ENCODE peak calls at places on chromosomes 2 and 18, in five cellular contexts. G, F, H, P and Z are unnamed samples.
A peak's percentile ranks its signal among the peaks of the same experiment; 100 is the strongest.

GRCh38 chr2:187982668-187983067 is 309.0 kb upstream of the GULP1 start:
- DNase-seq in P (no peak), G (no peak), H (peak; percentile 76), F (peak; percentile 46), Z (no peak)

GRCh38 chr18:63888473-63889190 is 1.1 kb downstream of the SERPINB2 start:
- DNase-seq in P (no peak), G (no peak), F (no peak), H (no peak), Z (no peak)

GRCh38 chr2:85905187-85905666 is 16.4 kb upstream of the ST3GAL5 start:
- DNase-seq in F (no peak), P (peak; percentile 19), G (no peak), H (no peak), Z (peak; percentile 74)

GRCh38 chr2:191247381-191248057 is 2.3 kb downstream of the MYO1B start:
- DNase-seq in H (peak; percentile 95), F (peak; percentile 83), G (no peak), P (peak; percentile 94), Z (no peak)

GRCh38 chr2:230974096-230974913 is 21.6 kb upstream of the SPATA3 start:
- DNase-seq in G (peak; percentile 78), H (peak; percentile 92), F (peak; percentile 44), P (no peak), Z (no peak)

GRCh38 chr2:1339757-1340515 is 73.3 kb upstream of the TPO start:
- DNase-seq in H (no peak), G (no peak), F (no peak), P (no peak), Z (peak; percentile 55)

GRCh38 chr18:79899609-79900435 is 51.6 kb downstream of the SLC66A2 start:
- DNase-seq in P (no peak), H (no peak), F (no peak), G (no peak), Z (no peak)

GRCh38 chr2:179932786-179933185 is 71.4 kb upstream of the ZNF385B start:
- DNase-seq in P (no peak), G (no peak), F (no peak), H (no peak), Z (peak; percentile 21)

GRCh38 chr2:102620367-102620766 is 1.0 kb downstream of the SLC9A2 start:
- DNase-seq in G (no peak), F (no peak), P (no peak), H (no peak), Z (no peak)

GRCh38 chr2:45009303-45009927 is at the start of gene SIX2:
- DNase-seq in H (peak; percentile 99), F (peak; percentile 99), G (no peak), P (peak; percentile 93), Z (peak; percentile 10)

GRCh38 chr18:12593861-12594260 is 64.0 kb downstream of the SPIRE1 start:
- DNase-seq in P (no peak), G (no peak), H (no peak), F (no peak), Z (no peak)

GRCh38 chr18:62938451-62938850 is 223.1 kb downstream of the PHLPP1 start:
- DNase-seq in F (no peak), H (no peak), P (no peak), G (no peak), Z (no peak)

GRCh38 chr2:180077295-180077906 is 70.3 kb upstream of the CWC22 start:
- DNase-seq in F (no peak), H (no peak), G (no peak), P (peak; percentile 39), Z (no peak)

GRCh38 chr2:137607722-137608121 is 356.6 kb upstream of the HNMT start:
- DNase-seq in P (no peak), H (no peak), F (no peak), G (no peak), Z (no peak)

GRCh38 chr2:209473930-209474419 is 50.1 kb downstream of the MAP2 start:
- DNase-seq in P (peak; percentile 78), F (peak; percentile 65), G (no peak), H (peak; percentile 87), Z (no peak)

GRCh38 chr2:240350006-240350355 is 85.5 kb upstream of the GPC1 start:
- DNase-seq in H (no peak), P (no peak), G (no peak), F (no peak), Z (no peak)

GRCh38 chr2:1602359-1603010 is 141.8 kb downstream of the PXDN start:
- DNase-seq in G (no peak), H (no peak), P (no peak), F (peak; percentile 49), Z (no peak)

GRCh38 chr2:157839822-157840221 is 36.3 kb downstream of the ACVR1 start:
- DNase-seq in H (no peak), P (no peak), F (peak; percentile 55), G (no peak), Z (no peak)

GRCh38 chr18:78722959-78723706 is 256.5 kb upstream of the SALL3 start:
- DNase-seq in P (no peak), H (no peak), G (no peak), F (no peak), Z (no peak)

GRCh38 chr2:172072279-172072678 is 13.0 kb upstream of the DLX1 start:
- DNase-seq in G (no peak), P (no peak), F (no peak), H (no peak), Z (no peak)

GRCh38 chr2:181805228-181806038 is 86.1 kb upstream of the ITPRID2 start:
- DNase-seq in F (no peak), H (no peak), P (peak; percentile 71), G (no peak), Z (peak; percentile 7)

GRCh38 chr2:16747706-16748105 is 82.1 kb upstream of the CYRIA start:
- DNase-seq in G (no peak), P (no peak), H (no peak), F (no peak), Z (no peak)

GRCh38 chr2:43018179-43019024 is 208.0 kb downstream of the ZFP36L2 start:
- DNase-seq in G (no peak), H (no peak), P (no peak), F (no peak), Z (no peak)